ENCODE peak calls at places on chromosomes 12 and 14, in nine cellular contexts. K is amniotic stem cell; I is aorta; P is AML-193; B is activated effector memory CD4-positive, alpha-beta T cell treated with Interleukin-2 at 50 U/mL for 16 hours; W is stimulated activated CD8-positive, alpha-beta memory T cell treated with anti-CD3 and anti-CD28 coated beads, Interleukin-4, amount 100 ng/mL, for 1 hour; S is AG10803; G is LHCN-M2; E is AG04450. Y is an unnamed sample.

GRCh38 chr12:116687888-116688287 is 50.0 kb downstream of the SPRING1 start:
- DNase-seq in K (no peak), I (peak), P (peak), B (no peak), W (no peak), S (no peak), G (peak), E (no peak), Y (peak)

GRCh38 chr12:12807970-12808702 is 5.0 kb upstream of the DDX47 start:
- DNase-seq in K (no peak), I (peak), P (no peak), B (peak), W (no peak), S (no peak), G (no peak), E (no peak), Y (peak)

GRCh38 chr14:99685061-99685995 is 1.2 kb downstream of the CYP46A1 start:
- DNase-seq in K (no peak), I (peak), P (no peak), B (no peak), W (no peak), S (no peak), G (no peak), E (no peak), Y (no peak)

GRCh38 chr12:129190827-129191226 is 337.5 kb downstream of the GLT1D1 start:
- DNase-seq in K (no peak), I (no peak), P (no peak), B (no peak), W (no peak), S (no peak), G (no peak), E (no peak), Y (no peak)

GRCh38 chr14:69931960-69932359 is 52.7 kb downstream of the SMOC1 start:
- DNase-seq in K (no peak), I (no peak), P (no peak), B (no peak), W (no peak), S (no peak), G (no peak), E (no peak), Y (no peak)

GRCh38 chr12:75130811-75131210 is 78.8 kb downstream of the KCNC2 start:
- DNase-seq in K (peak), I (no peak), P (no peak), B (no peak), W (no peak), S (no peak), G (no peak), E (no peak), Y (no peak)

GRCh38 chr12:107331471-107331870 is 238.1 kb upstream of the CRY1 start:
- DNase-seq in K (no peak), I (no peak), P (no peak), B (no peak), W (no peak), S (no peak), G (no peak), E (no peak), Y (no peak)

GRCh38 chr12:1655225-1655788 is 26.3 kb downstream of the WNT5B start:
- DNase-seq in K (no peak), I (no peak), P (no peak), B (no peak), W (no peak), S (no peak), G (no peak), E (no peak), Y (no peak)

GRCh38 chr12:124543591-124544310 is 23.7 kb downstream of the NCOR2 start:
- DNase-seq in K (no peak), I (no peak), P (no peak), B (no peak), W (no peak), S (no peak), G (no peak), E (no peak), Y (peak)

GRCh38 chr14:30655124-30655523 is 33.0 kb downstream of the SCFD1 start:
- DNase-seq in K (no peak), I (no peak), P (no peak), B (no peak), W (no peak), S (no peak), G (no peak), E (no peak), Y (no peak)

GRCh38 chr12:2179953-2180736 is 127.4 kb downstream of the CACNA1C start:
- DNase-seq in K (peak), I (peak), P (no peak), B (no peak), W (no peak), S (peak), G (peak), E (peak), Y (no peak)

GRCh38 chr14:34539407-34540180 is at the start of gene EAPP:
- DNase-seq in K (no peak), I (peak), P (no peak), B (peak), W (peak), S (peak), G (peak), E (peak), Y (no peak)

GRCh38 chr12:103178681-103179080 is 221.2 kb downstream of the ASCL1 start:
- DNase-seq in K (no peak), I (no peak), P (no peak), B (no peak), W (no peak), S (no peak), G (no peak), E (no peak), Y (no peak)

GRCh38 chr14:57060276-57060956 is 208.3 kb downstream of the EXOC5 start:
- DNase-seq in K (no peak), I (no peak), P (no peak), B (no peak), W (no peak), S (no peak), G (no peak), E (no peak), Y (no peak)

GRCh38 chr14:92105845-92106094 is 612 bp downstream of the ATXN3 start:
- DNase-seq in K (peak), I (peak), P (peak), B (no peak), W (no peak), S (peak), G (no peak), E (no peak), Y (peak)

GRCh38 chr14:74258705-74259035 is 19.4 kb downstream of the VSX2 start:
- DNase-seq in K (no peak), I (no peak), P (no peak), B (no peak), W (no peak), S (no peak), G (no peak), E (no peak), Y (no peak)

GRCh38 chr14:78840898-78841297 is 670.7 kb downstream of the NRXN3 start:
- DNase-seq in K (no peak), I (no peak), P (no peak), B (no peak), W (no peak), S (no peak), G (no peak), E (no peak), Y (no peak)

GRCh38 chr12:93135286-93136239 is 206.5 kb upstream of the EEA1 start:
- DNase-seq in K (no peak), I (no peak), P (peak), B (no peak), W (no peak), S (peak), G (peak), E (no peak), Y (peak)

GRCh38 chr12:66361703-66362102 is 59.4 kb downstream of the HELB start:
- DNase-seq in K (no peak), I (no peak), P (no peak), B (no peak), W (no peak), S (no peak), G (no peak), E (no peak), Y (no peak)

GRCh38 chr14:65074449-65075155 is 27.7 kb downstream of the MAX start:
- DNase-seq in K (no peak), I (no peak), P (peak), B (no peak), W (no peak), S (no peak), G (no peak), E (no peak), Y (peak)

GRCh38 chr12:109714141-109714912 is 702 bp downstream of the FAM222A start:
- DNase-seq in K (no peak), I (peak), P (peak), B (peak), W (peak), S (peak), G (peak), E (no peak), Y (peak)

GRCh38 chr12:121803861-121804416 is at the start of gene SETD1B:
- DNase-seq in K (no peak), I (peak), P (peak), B (peak), W (no peak), S (peak), G (peak), E (no peak), Y (peak)

GRCh38 chr14:36068777-36069534 is 107.6 kb downstream of the PTCSC3 start:
- DNase-seq in K (no peak), I (no peak), P (no peak), B (no peak), W (no peak), S (peak), G (peak), E (no peak), Y (no peak)

Y was measured in GF-D8.